ENCODE peak calls at places on chromosomes 12 and 14, in seven cellular contexts. X is mesenchymal stem cell, B is H9, T is mesendoderm, H is H1, E is neuronal stem cell, Q is trophoblast cell. I is an unnamed sample.

GRCh38 chr12:69738351-69739286 is at the start of gene RAB3IP:
- DNase-seq in Q (peak; percentile 81), H (peak; percentile 96), T (peak; percentile 90), X (peak; percentile 72), B (peak; percentile 93), E (peak; percentile 91), I (peak; percentile 61)

GRCh38 chr12:53211476-53212381 is 4.7 kb upstream of the ITGB7 start:
- DNase-seq in B (peak; percentile 68), Q (no peak), H (peak; percentile 65), E (no peak), X (no peak), T (peak; percentile 62), I (no peak)

GRCh38 chr14:50768693-50769092 is 62.3 kb downstream of the NIN start:
- DNase-seq in B (no peak), Q (no peak), E (no peak), X (peak; percentile 31), H (no peak), T (no peak), I (peak; percentile 35)

GRCh38 chr14:87896393-87897380 is 96.3 kb downstream of the GALC start:
- DNase-seq in X (peak; percentile 63), Q (no peak), B (no peak), T (peak; percentile 62), E (peak; percentile 59), H (no peak), I (peak; percentile 56)

GRCh38 chr14:64501326-64502171 is 2.1 kb downstream of the ZBTB25 start:
- DNase-seq in T (peak; percentile 67), Q (peak; percentile 71), B (no peak), X (peak; percentile 88), E (no peak), H (no peak), I (peak; percentile 38)

GRCh38 chr14:87995500-87996275 is 2.7 kb upstream of the GALC start:
- DNase-seq in H (no peak), B (no peak), Q (no peak), X (peak; percentile 12), T (peak; percentile 54), E (no peak), I (no peak)

GRCh38 chr12:119008691-119009221 is 27.4 kb downstream of the SRRM4 start:
- DNase-seq in T (no peak), X (no peak), B (peak; percentile 45), E (peak; percentile 88), H (peak; percentile 52), Q (no peak), I (no peak)

GRCh38 chr14:87944987-87945604 is 47.9 kb downstream of the GALC start:
- DNase-seq in Q (no peak), X (peak; percentile 62), H (no peak), T (peak; percentile 37), B (no peak), E (peak; percentile 49), I (peak; percentile 68)

GRCh38 chr14:80587096-80587724 is 354.3 kb downstream of the CEP128 start:
- DNase-seq in T (peak; percentile 60), Q (no peak), E (no peak), X (peak; percentile 49), B (no peak), H (no peak), I (peak; percentile 48)

GRCh38 chr12:43749016-43749415 is 9.6 kb downstream of the PUS7L start:
- DNase-seq in H (no peak), X (no peak), E (no peak), B (no peak), T (no peak), Q (no peak), I (no peak)

GRCh38 chr12:1875608-1876007 is 42.8 kb downstream of the CACNA2D4 start:
- DNase-seq in Q (no peak), H (peak; percentile 33), B (peak; percentile 18), E (no peak), X (no peak), T (no peak), I (no peak)

GRCh38 chr12:7035464-7035863 is 17.2 kb upstream of the LPCAT3 start:
- DNase-seq in X (no peak), Q (no peak), E (no peak), T (no peak), B (no peak), H (no peak), I (no peak)

GRCh38 chr14:21455592-21455911 is 371 bp downstream of the CHD8 start:
- DNase-seq in B (no peak), H (no peak), T (no peak), Q (peak; percentile 9), E (no peak), X (no peak), I (no peak)

GRCh38 chr14:21070083-21070609 is at the start of gene ARHGEF40:
- DNase-seq in X (peak; percentile 53), Q (peak; percentile 29), T (peak; percentile 63), E (no peak), B (peak; percentile 50), H (no peak), I (peak; percentile 33)

GRCh38 chr14:30143617-30144016 is 216.0 kb upstream of the PRKD1 start:
- DNase-seq in E (no peak), B (no peak), Q (no peak), X (no peak), H (no peak), T (no peak), I (peak; percentile 62)

GRCh38 chr12:77973579-77973978 is 142.9 kb downstream of the NAV3 start:
- DNase-seq in T (no peak), Q (no peak), X (no peak), H (no peak), B (no peak), E (no peak), I (no peak)

GRCh38 chr12:74370608-74371216 is 166.9 kb upstream of the ATXN7L3B start:
- DNase-seq in Q (no peak), B (no peak), X (peak; percentile 15), H (no peak), E (no peak), T (no peak), I (no peak)

GRCh38 chr14:92940543-92940942 is 17.6 kb downstream of the CHGA start:
- DNase-seq in T (no peak), B (no peak), Q (no peak), E (no peak), H (no peak), X (no peak), I (no peak)

GRCh38 chr14:92939699-92940098 is 16.7 kb downstream of the CHGA start:
- DNase-seq in H (no peak), X (no peak), Q (no peak), B (no peak), T (no peak), E (no peak), I (no peak)

GRCh38 chr14:92937229-92937937 is 14.4 kb downstream of the CHGA start:
- DNase-seq in B (no peak), X (no peak), Q (no peak), H (no peak), T (no peak), E (no peak), I (no peak)

GRCh38 chr14:92938235-92938875 is 15.4 kb downstream of the CHGA start:
- DNase-seq in E (no peak), B (no peak), Q (no peak), T (no peak), X (no peak), H (no peak), I (no peak)

DNA sequence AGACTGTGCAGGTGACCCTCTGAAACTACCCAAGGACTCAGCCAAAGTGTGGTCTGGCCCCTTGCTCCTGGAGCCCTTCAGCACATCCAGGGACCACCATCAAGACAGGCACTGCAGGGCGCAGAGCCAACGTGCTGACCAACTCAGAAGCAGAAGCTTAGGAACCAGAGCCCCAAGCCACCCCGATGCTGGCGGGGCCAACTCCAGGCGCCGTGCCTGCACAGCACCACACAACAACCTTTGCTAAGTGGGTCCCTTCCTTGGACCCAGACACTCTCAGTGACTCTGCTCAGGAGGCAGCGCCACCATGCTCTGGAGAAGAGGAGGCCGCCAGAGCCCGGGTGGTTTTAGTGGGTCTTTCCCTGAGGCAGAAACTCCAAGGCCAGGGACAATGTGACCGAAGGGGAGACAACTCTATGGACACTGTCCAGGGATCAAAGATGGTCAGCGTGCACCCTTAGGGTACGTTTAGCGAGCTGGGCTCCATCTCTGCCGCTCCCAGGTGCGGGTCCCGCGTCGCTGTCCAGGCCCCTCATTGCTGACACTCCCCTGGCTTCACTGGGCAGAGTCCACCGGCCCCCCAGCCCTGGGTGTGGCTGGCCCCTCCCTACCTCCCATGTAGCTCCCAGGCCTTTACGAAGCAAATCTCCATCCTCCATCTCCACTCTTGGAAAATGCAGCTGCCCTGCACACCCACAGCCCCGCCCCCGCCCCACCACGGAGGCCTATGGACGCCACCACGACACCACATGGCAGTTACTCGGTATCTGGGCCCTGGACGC is 16.1 kb downstream of the CHGA start:
- DNase-seq in H (no peak), T (no peak), Q (no peak), B (no peak), X (no peak), E (no peak), I (no peak)
- H3K4ac ChIP-seq in H (no peak overlapping the region), T (no peak overlapping the region), Q (no peak overlapping the region), B (no peak overlapping the region), X (no peak overlapping the region), E (no peak overlapping the region), I (no peak overlapping the region)

GRCh38 chr12:105033851-105034250 is 47.7 kb downstream of the NOPCHAP1 start:
- DNase-seq in E (no peak), B (no peak), X (no peak), H (no peak), T (no peak), Q (no peak), I (no peak)
- H3K4ac ChIP-seq in E (no peak overlapping the region), B (no peak overlapping the region), X (no peak overlapping the region), H (no peak overlapping the region), T (no peak overlapping the region), Q (no peak overlapping the region), I (no peak overlapping the region)

DNA sequence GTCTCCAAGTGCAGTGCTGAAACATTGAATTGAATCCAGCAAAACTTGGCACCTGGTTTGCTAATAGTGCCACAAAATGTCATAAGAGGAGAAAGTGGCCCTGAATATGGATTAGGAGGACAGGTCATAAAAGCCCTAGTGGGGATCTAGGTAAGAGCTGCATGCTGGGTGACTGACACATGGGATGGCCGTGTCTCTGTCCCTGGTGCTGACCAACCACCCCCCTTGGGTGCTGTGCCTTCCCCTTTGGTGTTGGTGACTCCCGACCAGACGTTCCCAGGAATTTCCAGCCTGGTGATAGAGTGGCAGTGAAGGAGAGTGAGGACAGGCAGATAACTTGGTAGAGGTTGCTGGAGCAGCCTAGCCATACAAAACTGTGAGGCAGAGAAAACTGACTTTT is 142.8 kb downstream of the VRK1 start:
- DNase-seq in H (no peak), X (no peak), E (no peak), Q (no peak), B (no peak), T (peak; percentile 22), I (no peak)
- H3K4ac ChIP-seq in H (no peak overlapping the region), X (no peak overlapping the region), E (no peak overlapping the region), Q (no peak overlapping the region), B (no peak overlapping the region), T (no peak overlapping the region), I (no peak overlapping the region)

GRCh38 chr14:103908580-103908979 is 19.7 kb upstream of the TDRD9 start:
- DNase-seq in H (no peak), Q (no peak), T (no peak), E (no peak), B (no peak), X (no peak), I (no peak)

GRCh38 chr14:103909531-103910261 is 18.6 kb upstream of the TDRD9 start:
- DNase-seq in T (no peak), H (no peak), B (no peak), X (no peak), E (no peak), Q (no peak), I (no peak)

GRCh38 chr14:103910262-103910935 is 17.9 kb upstream of the TDRD9 start:
- DNase-seq in X (peak; percentile 70), B (peak; percentile 94), H (peak; percentile 85), T (peak; percentile 97), Q (peak; percentile 75), E (peak; percentile 84), I (peak; percentile 66)

GRCh38 chr14:103904493-103905107 is 23.7 kb upstream of the TDRD9 start:
- DNase-seq in E (no peak), Q (no peak), X (no peak), T (no peak), B (no peak), H (no peak), I (peak; percentile 15)

GRCh38 chr14:103905861-103906456 is 22.3 kb upstream of the TDRD9 start:
- DNase-seq in H (peak; percentile 72), X (no peak), E (no peak), Q (no peak), T (peak; percentile 48), B (peak; percentile 76), I (no peak)
- H3K4ac ChIP-seq in H (no peak overlapping the region), X (no peak overlapping the region), E (no peak overlapping the region), Q (no peak overlapping the region), T (no peak overlapping the region), B (no peak overlapping the region), I (no peak overlapping the region)